ENCODE peak calls at places on chromosome 18, in ten cellular contexts. X is SK-N-SH, J is endothelial cell of umbilical vein, U is A549, M is K562, O is HCT116, G is WTC11, P is H1, B is GM12878, T is HepG2. Y is an unnamed sample.
A peak's percentile ranks its signal among the peaks of the same experiment; 100 is the strongest.

GRCh38 chr18:68520406-68521075 is 194.4 kb downstream of the TMX3 start:
- DNase-seq in X (no peak), J (no peak), U (no peak), M (no peak), O (no peak), G (no peak), P (no peak), B (no peak), T (no peak), Y (no peak)

GRCh38 chr18:5969355-5970003 is 74.2 kb upstream of the TMEM200C start:
- DNase-seq in X (no peak), J (no peak), U (no peak), M (no peak), O (no peak), G (no peak), P (peak; percentile 41), B (no peak), T (no peak), Y (no peak)

GRCh38 chr18:13889661-13890060 is 25.7 kb downstream of the MC2R start:
- DNase-seq in X (no peak), J (no peak), U (peak; percentile 4), M (no peak), O (no peak), G (no peak), P (no peak), B (no peak), T (peak; percentile 35), Y (peak; percentile 3)

GRCh38 chr18:14174706-14175085 is 42.5 kb upstream of the ZNF519 start:
- DNase-seq in X (no peak), J (no peak), U (no peak), M (no peak), O (no peak), G (no peak), P (no peak), B (no peak), T (no peak), Y (no peak)

GRCh38 chr18:58525517-58525916 is 103.4 kb downstream of the ALPK2 start:
- DNase-seq in X (no peak), J (no peak), U (no peak), M (no peak), O (no peak), G (no peak), P (no peak), B (peak; percentile 65), T (no peak), Y (no peak)

GRCh38 chr18:23814977-23815614 is 125.8 kb downstream of the LAMA3 start:
- DNase-seq in X (peak; percentile 10), J (no peak), U (no peak), M (no peak), O (no peak), G (no peak), P (no peak), B (no peak), T (no peak), Y (no peak)

GRCh38 chr18:6021341-6022088 is 126.2 kb upstream of the TMEM200C start:
- DNase-seq in X (no peak), J (no peak), U (no peak), M (no peak), O (no peak), G (no peak), P (no peak), B (no peak), T (no peak), Y (peak; percentile 36)

GRCh38 chr18:500556-501405 is at the start of gene COLEC12:
- DNase-seq in X (peak; percentile 69), J (no peak), U (no peak), M (no peak), O (no peak), G (peak; percentile 53), P (peak; percentile 58), B (no peak), T (no peak), Y (no peak)

GRCh38 chr18:37935086-37935485 is 369.5 kb upstream of the CELF4 start:
- DNase-seq in X (no peak), J (no peak), U (no peak), M (no peak), O (no peak), G (no peak), P (no peak), B (no peak), T (no peak), Y (no peak)

DNA sequence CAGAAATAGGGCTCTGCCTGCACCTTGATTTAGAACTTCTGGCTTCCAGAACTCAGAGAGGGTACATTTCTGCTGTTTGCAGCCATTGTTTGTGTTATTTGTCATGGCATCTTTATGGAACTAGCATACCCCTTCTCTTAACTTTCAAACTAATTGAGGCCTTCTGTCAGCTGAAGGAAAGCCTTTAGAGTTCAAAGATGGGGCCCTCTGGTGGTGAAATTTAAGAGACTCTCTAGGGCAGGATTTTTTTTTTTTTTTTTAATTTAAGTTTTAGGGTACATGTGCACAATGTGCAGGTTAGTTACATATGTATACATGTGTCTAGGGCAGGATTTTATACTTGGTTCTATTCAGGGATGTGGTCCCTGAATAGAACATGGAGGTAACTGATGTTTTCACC is 260.6 kb upstream of the LINC00305 start:
- DNase-seq in X (no peak), J (peak; percentile 5), U (peak; percentile 4), M (no peak), O (no peak), G (no peak), P (no peak), B (no peak), T (no peak), Y (peak; percentile 32)
- TF ChIP-seq MAX in X (no peak), J (no peak), U (no peak), M (no peak), O (no peak), G (no peak), P (no peak), B (no peak), T (no peak), Y (no peak)

GRCh38 chr18:48979944-48980890 is 29.5 kb upstream of the SMAD7 start:
- DNase-seq in X (no peak), J (no peak), U (no peak), M (no peak), O (no peak), G (no peak), P (no peak), B (no peak), T (peak; percentile 78), Y (peak; percentile 75)
- TF ChIP-seq MAX in X (no peak), J (no peak), U (no peak), M (no peak), O (no peak), G (no peak), P (no peak), B (no peak), T (peak; percentile 48), Y (peak; percentile 36)

DNA sequence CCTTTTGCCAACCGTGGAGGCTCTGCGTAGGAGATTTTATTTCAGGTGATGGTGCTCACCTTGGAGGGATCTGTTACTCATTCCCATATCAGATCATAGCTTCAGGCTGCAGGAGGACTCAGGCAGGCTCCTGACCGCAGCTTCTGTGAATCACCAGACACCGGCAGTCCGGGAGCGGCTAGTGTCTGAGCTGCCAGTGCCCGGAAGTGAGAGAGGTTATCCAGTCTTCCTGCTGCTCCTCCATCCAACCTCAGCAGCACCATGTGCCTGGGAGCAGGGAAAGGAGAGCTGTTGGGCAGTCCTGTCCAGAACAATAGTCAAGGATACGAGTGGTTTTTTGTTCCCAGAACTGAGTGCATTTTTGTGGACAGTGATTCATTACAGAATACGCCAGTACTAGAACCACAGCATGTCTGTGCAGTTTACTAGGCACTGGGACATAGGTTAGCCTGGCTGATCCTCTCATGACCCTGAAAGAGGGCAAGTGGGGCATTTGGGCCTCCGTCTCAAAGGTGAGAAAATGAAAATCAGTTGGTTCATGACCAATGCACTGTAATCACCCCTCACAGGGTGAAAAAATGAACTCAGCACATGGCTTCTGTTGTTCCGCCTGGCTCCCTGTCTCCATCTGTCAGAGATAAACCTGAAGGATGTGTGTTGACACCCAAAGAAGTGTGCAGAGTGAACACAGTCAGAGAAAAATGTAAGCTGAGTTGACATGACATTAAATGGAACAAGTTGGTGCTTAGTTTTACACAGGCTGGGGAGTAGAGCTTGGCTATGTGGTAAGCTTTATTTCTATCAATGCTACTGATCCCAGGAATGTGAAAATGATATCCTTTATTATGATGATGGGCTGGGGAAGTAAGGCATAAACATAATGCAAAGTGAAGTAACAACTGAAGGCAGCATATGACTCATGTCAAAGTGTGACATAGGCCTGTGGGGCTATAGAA is 12.2 kb downstream of the FHOD3 start:
- DNase-seq in X (peak; percentile 73), J (peak; percentile 17), U (peak; percentile 64), M (no peak), O (peak; percentile 82), G (no peak), P (peak; percentile 42), B (no peak), T (no peak), Y (no peak)
- TF ChIP-seq MAX in X (peak; percentile 96), J (no peak), U (peak; percentile 36), M (no peak), O (peak; percentile 90), G (no peak), P (no peak), B (no peak), T (no peak), Y (no peak)

GRCh38 chr18:80196528-80197320 is 50.6 kb downstream of the PARD6G start:
- DNase-seq in X (no peak), J (no peak), U (no peak), M (no peak), O (no peak), G (no peak), P (peak; percentile 45), B (no peak), T (no peak), Y (no peak)

GRCh38 chr18:80197490-80197889 is 49.8 kb downstream of the PARD6G start:
- DNase-seq in X (no peak), J (no peak), U (no peak), M (no peak), O (no peak), G (no peak), P (peak; percentile 39), B (no peak), T (no peak), Y (no peak)

GRCh38 chr18:80192653-80193385 is 54.5 kb downstream of the PARD6G start:
- DNase-seq in X (no peak), J (no peak), U (no peak), M (no peak), O (no peak), G (no peak), P (peak; percentile 36), B (no peak), T (no peak), Y (no peak)

GRCh38 chr18:80193701-80194100 is 53.6 kb downstream of the PARD6G start:
- DNase-seq in X (no peak), J (peak; percentile 8), U (no peak), M (no peak), O (no peak), G (no peak), P (peak; percentile 20), B (no peak), T (no peak), Y (no peak)

GRCh38 chr18:80194874-80195570 is 52.3 kb downstream of the PARD6G start:
- DNase-seq in X (no peak), J (no peak), U (no peak), M (no peak), O (no peak), G (no peak), P (peak; percentile 36), B (peak; percentile 48), T (no peak), Y (no peak)
- TF ChIP-seq MAX in X (no peak), J (no peak), U (no peak), M (no peak), O (no peak), G (no peak), P (no peak), B (no peak), T (no peak), Y (no peak)